ENCODE peak calls at places on chromosomes 2 and 18, in four cellular contexts. V is pancreas, P is choroid plexus epithelial cell, N is WERI-Rb-1. S is an unnamed sample.
A peak's percentile ranks its signal among the peaks of the same experiment; 100 is the strongest.

GRCh38 chr2:165016772-165017411 is 61.6 kb upstream of the SLC38A11 start:
- DNase-seq in V (no peak), P (peak; percentile 63), N (peak; percentile 49), S (peak; percentile 8)

GRCh38 chr2:96832751-96833507 is 10.9 kb downstream of the ANKRD23 start:
- DNase-seq in V (peak; percentile 90), P (peak; percentile 75), N (no peak), S (peak; percentile 67)

GRCh38 chr2:133760366-133760765 is 192.1 kb upstream of the NCKAP5 start:
- DNase-seq in V (no peak), P (peak; percentile 88), N (no peak), S (no peak)

GRCh38 chr2:177355874-177356273 is 36.7 kb upstream of the AGPS start:
- DNase-seq in V (no peak), P (peak; percentile 41), N (no peak), S (no peak)

GRCh38 chr2:207734264-207734635 is 22.8 kb downstream of the CCNYL1 start:
- DNase-seq in V (no peak), P (peak; percentile 85), N (no peak), S (no peak)

GRCh38 chr2:108635630-108636354 is 83.5 kb upstream of the RANBP2 start:
- DNase-seq in V (no peak), P (no peak), N (no peak), S (no peak)

GRCh38 chr2:176388886-176389285 is 119.6 kb downstream of the MTX2 start:
- DNase-seq in V (no peak), P (peak; percentile 73), N (no peak), S (no peak)

GRCh38 chr18:27824275-27824674 is 352.7 kb downstream of the CDH2 start:
- DNase-seq in V (no peak), P (no peak), N (no peak), S (no peak)

GRCh38 chr18:9362869-9363268 is 28.3 kb downstream of the TWSG1 start:
- DNase-seq in V (no peak), P (peak; percentile 23), N (no peak), S (no peak)

GRCh38 chr2:220664272-220665107 is 907.6 kb downstream of the EPHA4 start:
- DNase-seq in V (no peak), P (peak; percentile 28), N (no peak), S (no peak)

GRCh38 chr2:234463626-234464290 is 33.1 kb downstream of the ARL4C start:
- DNase-seq in V (no peak), P (no peak), N (no peak), S (no peak)

GRCh38 chr2:8148260-8148880 is 533.5 kb upstream of the ID2 start:
- DNase-seq in V (no peak), P (peak; percentile 74), N (no peak), S (no peak)

GRCh38 chr2:236744316-236745105 is 174.9 kb downstream of the ACKR3 start:
- DNase-seq in V (no peak), P (peak; percentile 99), N (no peak), S (no peak)

GRCh38 chr2:44770221-44771187 is 171.0 kb upstream of the SIX3 start:
- DNase-seq in V (no peak), P (no peak), N (peak; percentile 81), S (no peak)

GRCh38 chr2:11121099-11121822 is 34.0 kb upstream of the SLC66A3 start:
- DNase-seq in V (no peak), P (peak; percentile 38), N (peak; percentile 23), S (no peak)

GRCh38 chr2:102619414-102620319 is at the start of gene SLC9A2:
- DNase-seq in V (peak; percentile 67), P (no peak), N (no peak), S (peak; percentile 14)

GRCh38 chr2:136392897-136393296 is 274.9 kb upstream of the CXCR4 start:
- DNase-seq in V (no peak), P (no peak), N (no peak), S (no peak)

GRCh38 chr2:50492452-50492851 is 539.5 kb downstream of the NRXN1 start:
- DNase-seq in V (no peak), P (peak; percentile 78), N (peak; percentile 57), S (peak; percentile 22)

GRCh38 chr2:240595381-240596079 is 9.0 kb downstream of the CAPN10 start:
- DNase-seq in V (peak; percentile 49), P (peak; percentile 51), N (peak; percentile 61), S (no peak)

GRCh38 chr2:165440367-165440766 is 29.1 kb upstream of the CSRNP3 start:
- DNase-seq in V (no peak), P (peak; percentile 69), N (no peak), S (no peak)

GRCh38 chr18:13223341-13224148 is 5.0 kb downstream of the LDLRAD4 start:
- DNase-seq in V (no peak), P (no peak), N (peak; percentile 65), S (peak; percentile 70)

GRCh38 chr2:121633463-121633862 is 15.8 kb downstream of the CLASP1 start:
- DNase-seq in V (no peak), P (no peak), N (no peak), S (peak; percentile 29)

GRCh38 chr2:99389371-99389770 is 52.2 kb downstream of the EIF5B start:
- DNase-seq in V (no peak), P (peak; percentile 35), N (no peak), S (no peak)

GRCh38 chr18:26406294-26406693 is 142.1 kb downstream of the KCTD1 start:
- DNase-seq in V (no peak), P (no peak), N (no peak), S (no peak)

GRCh38 chr2:195212586-195212985 is 444.4 kb upstream of the SLC39A10 start:
- DNase-seq in V (no peak), P (no peak), N (peak; percentile 20), S (no peak)

GRCh38 chr2:160227252-160227651 is 27.2 kb upstream of the ITGB6 start:
- DNase-seq in V (no peak), P (peak; percentile 87), N (no peak), S (no peak)

GRCh38 chr2:200507179-200507578 is 2.7 kb downstream of the KCTD18 start:
- DNase-seq in V (no peak), P (no peak), N (no peak), S (no peak)
- TF ChIP-seq CTCF in V (no peak), P (no peak), N (no peak), S (no peak)

DNA sequence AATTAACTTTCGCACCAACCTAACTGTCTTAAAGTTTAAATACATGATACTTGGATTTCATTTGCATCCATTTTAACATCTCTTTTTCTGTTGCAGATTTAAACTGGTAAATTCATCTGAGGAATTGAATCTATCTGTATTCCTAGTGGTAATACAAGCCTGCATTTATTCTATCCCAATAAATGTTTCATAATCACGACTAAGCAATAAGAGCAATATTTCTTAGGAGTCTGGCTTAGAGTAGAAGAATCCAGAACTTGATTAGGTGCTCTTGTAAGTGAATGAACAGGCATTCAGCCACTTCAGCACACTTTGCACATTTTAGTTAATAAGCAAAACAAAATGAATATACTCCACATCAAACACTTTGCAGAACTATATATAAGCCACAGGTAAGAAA is 27.0 kb downstream of the MSH6 start:
- DNase-seq in V (no peak), P (no peak), N (no peak), S (no peak)
- TF ChIP-seq CTCF in V (no peak), P (no peak), N (no peak), S (no peak)

GRCh38 chr2:43192939-43193651 is 33.3 kb downstream of the ZFP36L2 start:
- DNase-seq in V (no peak), P (no peak), N (no peak), S (no peak)

GRCh38 chr2:43193652-43193995 is 32.8 kb downstream of the ZFP36L2 start:
- DNase-seq in V (no peak), P (no peak), N (no peak), S (no peak)

GRCh38 chr2:43193996-43194869 is 32.2 kb downstream of the ZFP36L2 start:
- DNase-seq in V (peak; percentile 71), P (no peak), N (peak; percentile 29), S (no peak)

GRCh38 chr2:43190305-43191052 is 35.9 kb downstream of the ZFP36L2 start:
- DNase-seq in V (no peak), P (no peak), N (no peak), S (no peak)

GRCh38 chr2:43192039-43192438 is 34.4 kb downstream of the ZFP36L2 start:
- DNase-seq in V (no peak), P (no peak), N (no peak), S (no peak)
- TF ChIP-seq CTCF in V (no peak), P (peak; percentile 51), N (peak; percentile 22), S (peak; percentile 16)

GRCh38 chr2:172613610-172614231 is 57.8 kb downstream of the PDK1 start:
- DNase-seq in V (no peak), P (peak; percentile 21), N (no peak), S (no peak)
- TF ChIP-seq CTCF in V (no peak), P (peak; percentile 40), N (no peak), S (no peak)

GRCh38 chr18:36424741-36425142 is 127.2 kb downstream of the FHOD3 start:
- DNase-seq in V (no peak), P (no peak), N (no peak), S (no peak)
- TF ChIP-seq CTCF in V (no peak), P (no peak), N (peak; percentile 17), S (no peak)

GRCh38 chr2:173669271-173669853 is 295.8 kb downstream of the SP3 start:
- DNase-seq in V (no peak), P (peak; percentile 35), N (no peak), S (no peak)

GRCh38 chr2:173669888-173670287 is 295.3 kb downstream of the SP3 start:
- DNase-seq in V (no peak), P (no peak), N (no peak), S (no peak)

GRCh38 chr2:173664520-173664919 is 300.7 kb downstream of the SP3 start:
- DNase-seq in V (no peak), P (peak; percentile 35), N (no peak), S (no peak)

GRCh38 chr2:173667014-173667413 is 298.2 kb downstream of the SP3 start:
- DNase-seq in V (no peak), P (peak; percentile 12), N (no peak), S (no peak)

GRCh38 chr2:173667415-173667814 is 297.8 kb downstream of the SP3 start:
- DNase-seq in V (no peak), P (peak; percentile 24), N (peak; percentile 35), S (no peak)
- TF ChIP-seq CTCF in V (no peak), P (peak; percentile 30), N (peak; percentile 53), S (no peak)

GRCh38 chr2:63050916-63051794 is 525 bp downstream of the OTX1 start:
- DNase-seq in V (peak; percentile 69), P (no peak), N (peak; percentile 22), S (no peak)
- TF ChIP-seq CTCF in V (no peak), P (no peak), N (no peak), S (no peak)

S was measured in heart right ventricle.